ENCODE peak calls at places on chromosome 5, in six cellular contexts. V is T follicular helper cell, I is gastrocnemius medialis, F is posterior cingulate gyrus, N is kidney epithelial cell, P is GM03348. A is an unnamed sample.

GRCh38 chr5:52504584-52505240 is 283.0 kb upstream of the ITGA1 start:
- DNase-seq in F (no peak), V (no peak), N (no peak), P (no peak), I (no peak), A (no peak)

GRCh38 chr5:123545506-123545905 is 33.5 kb downstream of the CSNK1G3 start:
- DNase-seq in I (no peak), V (peak), N (no peak), F (no peak), P (peak), A (peak)

GRCh38 chr5:119808474-119808873 is 179.1 kb downstream of the FAM170A start:
- DNase-seq in F (no peak), I (no peak), V (no peak), P (no peak), N (no peak), A (no peak)

GRCh38 chr5:122313001-122313402 is 965 bp downstream of the SNCAIP start:
- DNase-seq in N (no peak), I (no peak), V (no peak), F (peak), P (peak), A (peak)

GRCh38 chr5:67205981-67206380 is 9.4 kb upstream of the CD180 start:
- DNase-seq in N (no peak), P (no peak), V (no peak), F (no peak), I (no peak), A (no peak)

GRCh38 chr5:72106922-72107873 is at the start of gene MAP1B:
- DNase-seq in I (peak), F (peak), N (no peak), V (no peak), P (peak), A (peak)

GRCh38 chr5:154608531-154609011 is 130.5 kb upstream of the HAND1 start:
- DNase-seq in N (no peak), I (no peak), P (no peak), F (no peak), V (no peak), A (no peak)

GRCh38 chr5:103452666-103453065 is 109.9 kb downstream of the NUDT12 start:
- DNase-seq in V (no peak), P (peak), N (no peak), F (no peak), I (no peak), A (peak)

GRCh38 chr5:43041669-43042175 is 1.6 kb upstream of the ANXA2R start:
- DNase-seq in V (no peak), N (no peak), I (peak), P (no peak), F (no peak), A (peak)

GRCh38 chr5:10583663-10584572 is 20.0 kb downstream of the ANKRD33B start:
- DNase-seq in P (no peak), V (no peak), I (no peak), F (no peak), N (no peak), A (no peak)

GRCh38 chr5:164375051-164375450 is 869.6 kb downstream of the MAT2B start:
- DNase-seq in F (no peak), I (no peak), N (no peak), P (no peak), V (no peak), A (no peak)

GRCh38 chr5:7397005-7397546 is 1.1 kb downstream of the ADCY2 start:
- DNase-seq in V (no peak), F (no peak), I (peak), N (no peak), P (no peak), A (no peak)

A was measured in fibroblast of gingiva.